ENCODE peak calls at places on chromosomes 12 and 14, in eight cellular contexts. V is natural killer cell treated with Interleukin-12 subunit alpha and Interleukin-12 subunit beta and Interleukin-15 and Interleukin-18, amount 100 ng/mL, for 72 hours; U is heart right ventricle; P is GM10248; B is HS-27A; J is epithelial cell of esophagus; W is aorta; T is Right ventricle myocardium superior. F is an unnamed sample.

GRCh38 chr14:97976861-97977260 is 1179.7 kb downstream of the VRK1 start:
- DNase-seq in V (no peak), U (no peak), P (no peak), B (no peak), J (no peak), W (no peak), T (peak), F (no peak)

GRCh38 chr12:25051583-25052190 is 102.8 kb upstream of the BCAT1 start:
- DNase-seq in V (peak), U (no peak), P (peak), B (no peak), J (no peak), W (no peak), T (no peak), F (no peak)

GRCh38 chr14:94540031-94540794 is 21.0 kb upstream of the SERPINA4 start:
- DNase-seq in V (no peak), U (no peak), P (no peak), B (no peak), J (no peak), W (no peak), T (no peak), F (no peak)

GRCh38 chr12:58306266-58306995 is 365.1 kb downstream of the ATP23 start:
- DNase-seq in V (no peak), U (no peak), P (no peak), B (no peak), J (no peak), W (no peak), T (no peak), F (no peak)

GRCh38 chr14:103386632-103387329 is 1.6 kb downstream of the MARK3 start:
- DNase-seq in V (no peak), U (no peak), P (no peak), B (no peak), J (peak), W (no peak), T (no peak), F (no peak)

GRCh38 chr12:53287741-53288216 is 7.6 kb upstream of the PFDN5 start:
- DNase-seq in V (peak), U (peak), P (peak), B (no peak), J (peak), W (peak), T (peak), F (no peak)

GRCh38 chr12:121581681-121582439 is 1.0 kb upstream of the KDM2B start:
- DNase-seq in V (no peak), U (no peak), P (no peak), B (no peak), J (no peak), W (no peak), T (peak), F (no peak)

GRCh38 chr12:12985817-12986408 is 14.2 kb downstream of the HEBP1 start:
- DNase-seq in V (no peak), U (no peak), P (no peak), B (no peak), J (peak), W (no peak), T (no peak), F (no peak)

GRCh38 chr12:30063435-30063945 is 279.7 kb upstream of the TMTC1 start:
- DNase-seq in V (no peak), U (no peak), P (no peak), B (no peak), J (no peak), W (no peak), T (no peak), F (no peak)

GRCh38 chr12:67506739-67507138 is 141.8 kb upstream of the DYRK2 start:
- DNase-seq in V (no peak), U (no peak), P (no peak), B (no peak), J (no peak), W (no peak), T (no peak), F (no peak)

GRCh38 chr12:109739747-109740693 is 26.4 kb downstream of the FAM222A start:
- DNase-seq in V (no peak), U (no peak), P (no peak), B (no peak), J (no peak), W (peak), T (peak), F (no peak)

GRCh38 chr14:69346710-69347109 is 51.4 kb downstream of the ERH start:
- DNase-seq in V (no peak), U (peak), P (peak), B (no peak), J (peak), W (peak), T (peak), F (no peak)

GRCh38 chr12:132161046-132161781 is 17.0 kb downstream of the NOC4L start:
- DNase-seq in V (peak), U (no peak), P (no peak), B (no peak), J (no peak), W (no peak), T (peak), F (no peak)